ENCODE peak calls at places on chromosomes 7 and 10, in four cellular contexts. S is lower lobe of right lung, G is cardiac fibroblast, Q is HFF-Myc. H is an unnamed sample.

GRCh38 chr7:98283127-98283886 is 1.8 kb downstream of the BRI3 start:
- DNase-seq in S (peak), G (peak), Q (no peak), H (peak)

GRCh38 chr10:43036581-43037428 is 40.1 kb upstream of the RET start:
- DNase-seq in S (no peak), G (no peak), Q (no peak), H (no peak)

GRCh38 chr7:132004528-132004927 is 448.1 kb upstream of the PODXL start:
- DNase-seq in S (no peak), G (peak), Q (no peak), H (no peak)

GRCh38 chr10:113425596-113425995 is 127.3 kb upstream of the HABP2 start:
- DNase-seq in S (no peak), G (peak), Q (no peak), H (no peak)

GRCh38 chr7:158836692-158837091 is 7.4 kb upstream of the ESYT2 start:
- DNase-seq in S (no peak), G (no peak), Q (no peak), H (no peak)

GRCh38 chr7:14748461-14748860 is 154.1 kb downstream of the DGKB start:
- DNase-seq in S (no peak), G (peak), Q (peak), H (peak)

GRCh38 chr7:70668606-70669358 is 463.2 kb upstream of the GALNT17 start:
- DNase-seq in S (no peak), G (no peak), Q (no peak), H (no peak)

GRCh38 chr7:150357771-150358427 is 10.7 kb upstream of the REPIN1 start:
- DNase-seq in S (no peak), G (no peak), Q (no peak), H (no peak)

GRCh38 chr7:120363414-120363813 is 90.4 kb downstream of the KCND2 start:
- DNase-seq in S (no peak), G (no peak), Q (no peak), H (no peak)

GRCh38 chr7:150663802-150664494 is 21.6 kb upstream of the GIMAP2 start:
- DNase-seq in S (no peak), G (no peak), Q (no peak), H (no peak)

GRCh38 chr10:84938117-84938905 is 609.9 kb downstream of the CCSER2 start:
- DNase-seq in S (no peak), G (no peak), Q (no peak), H (no peak)

GRCh38 chr10:26486985-26487850 is 49.1 kb downstream of the APBB1IP start:
- DNase-seq in S (no peak), G (peak), Q (peak), H (peak)

GRCh38 chr10:130770018-130770630 is 541.4 kb downstream of the TCERG1L start:
- DNase-seq in S (no peak), G (no peak), Q (no peak), H (no peak)

GRCh38 chr7:7719235-7719634 is 828 bp upstream of the RPA3 start:
- DNase-seq in S (no peak), G (peak), Q (peak), H (peak)

GRCh38 chr7:42493436-42494198 is 256.6 kb upstream of the GLI3 start:
- DNase-seq in S (peak), G (peak), Q (peak), H (peak)

GRCh38 chr10:123795196-123795780 is 96.3 kb downstream of the CPXM2 start:
- DNase-seq in S (no peak), G (no peak), Q (no peak), H (no peak)

GRCh38 chr10:93160829-93161228 is 87.1 kb downstream of the CYP26A1 start:
- DNase-seq in S (peak), G (peak), Q (no peak), H (peak)

GRCh38 chr10:31594331-31594880 is 275.4 kb downstream of the ZEB1 start:
- DNase-seq in S (no peak), G (no peak), Q (no peak), H (no peak)

GRCh38 chr7:30752979-30753378 is 1.0 kb downstream of the INMT start:
- DNase-seq in S (peak), G (peak), Q (no peak), H (no peak)

GRCh38 chr10:132062641-132063390 is 2.9 kb upstream of the JAKMIP3 start:
- DNase-seq in S (no peak), G (no peak), Q (no peak), H (no peak)

GRCh38 chr7:83338277-83338950 is 175.7 kb upstream of the PCLO start:
- DNase-seq in S (no peak), G (no peak), Q (no peak), H (no peak)

GRCh38 chr7:150435390-150436073 is 14.9 kb upstream of the GIMAP8 start:
- DNase-seq in S (no peak), G (no peak), Q (no peak), H (no peak)

GRCh38 chr7:139108256-139109187 is 998 bp downstream of the ZC3HAV1 start:
- DNase-seq in S (peak), G (peak), Q (no peak), H (no peak)

GRCh38 chr10:83037653-83038052 is 1101.7 kb upstream of the GHITM start:
- DNase-seq in S (no peak), G (no peak), Q (no peak), H (no peak)

GRCh38 chr7:78090616-78091015 is 292.0 kb downstream of the PHTF2 start:
- DNase-seq in S (no peak), G (no peak), Q (no peak), H (no peak)

DNA sequence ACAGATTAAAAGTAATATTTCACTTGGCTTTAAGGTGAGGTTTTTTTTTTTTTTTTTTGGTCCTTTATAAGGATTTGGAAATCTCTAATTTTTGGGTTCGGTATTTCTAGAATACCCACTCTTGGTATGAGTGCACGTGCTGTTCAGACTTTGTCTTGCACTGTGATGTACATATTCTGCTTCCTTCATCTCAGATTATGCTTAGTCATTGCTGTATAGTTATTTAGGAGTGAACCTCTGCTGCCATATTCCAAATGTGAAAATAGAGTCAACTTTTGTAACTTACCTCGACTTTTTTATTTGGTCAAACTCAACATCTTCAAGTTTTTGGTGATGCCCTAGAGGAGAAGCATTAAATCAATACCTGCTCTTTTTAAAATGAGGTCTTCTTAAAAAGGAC is 40.1 kb upstream of the HBP1 start:
- DNase-seq in S (no peak), G (no peak), Q (no peak), H (no peak)
- H3K4me3 ChIP-seq in S (no peak), G (no peak), Q (no peak), H (no peak)

DNA sequence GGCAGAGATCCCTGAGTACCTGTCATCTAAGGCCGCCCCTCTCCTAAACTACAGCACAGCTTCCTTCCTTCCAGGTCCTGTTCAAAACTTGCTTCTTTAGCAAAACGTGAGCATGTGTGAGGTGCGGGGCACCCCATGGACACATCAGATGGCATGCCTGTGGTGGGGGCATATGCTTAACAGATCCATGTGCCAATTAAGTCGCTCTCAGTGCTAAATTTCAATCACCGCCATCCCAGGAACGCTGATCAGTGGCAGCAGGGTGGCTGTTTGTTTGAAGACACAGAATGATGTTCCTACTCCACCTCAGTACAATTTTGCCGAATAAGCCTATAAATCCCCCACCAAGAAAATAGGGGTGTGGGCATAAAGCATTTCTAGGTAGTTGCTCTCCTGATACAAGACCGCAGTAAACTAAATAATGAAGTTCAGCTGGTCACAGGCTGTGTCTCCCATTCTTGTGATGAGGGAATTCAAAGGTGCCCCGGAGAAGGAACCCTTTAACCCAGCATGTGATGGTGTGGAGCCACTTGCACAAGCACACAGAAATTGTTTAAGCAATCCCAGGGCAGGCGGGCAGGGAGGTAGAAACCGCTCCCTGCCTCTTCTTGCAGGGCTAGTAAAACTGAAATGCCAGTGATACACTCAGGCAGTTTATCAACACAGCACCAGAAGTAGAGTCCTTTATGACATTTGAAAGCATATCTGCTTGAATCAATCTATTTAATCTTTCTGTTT is 205.7 kb downstream of the SORCS1 start:
- DNase-seq in S (no peak), G (no peak), Q (no peak), H (no peak)
- H3K4me3 ChIP-seq in S (no peak), G (no peak), Q (no peak), H (no peak)

GRCh38 chr10:50512743-50513416 is 110.9 kb downstream of the SGMS1 start:
- DNase-seq in S (no peak), G (no peak), Q (no peak), H (no peak)

GRCh38 chr10:50512214-50512595 is 111.6 kb downstream of the SGMS1 start:
- DNase-seq in S (no peak), G (no peak), Q (no peak), H (no peak)

GRCh38 chr10:50508315-50509051 is 115.3 kb downstream of the SGMS1 start:
- DNase-seq in S (no peak), G (no peak), Q (no peak), H (no peak)

GRCh38 chr10:50511512-50512213 is 112.1 kb downstream of the SGMS1 start:
- DNase-seq in S (no peak), G (no peak), Q (no peak), H (no peak)

DNA sequence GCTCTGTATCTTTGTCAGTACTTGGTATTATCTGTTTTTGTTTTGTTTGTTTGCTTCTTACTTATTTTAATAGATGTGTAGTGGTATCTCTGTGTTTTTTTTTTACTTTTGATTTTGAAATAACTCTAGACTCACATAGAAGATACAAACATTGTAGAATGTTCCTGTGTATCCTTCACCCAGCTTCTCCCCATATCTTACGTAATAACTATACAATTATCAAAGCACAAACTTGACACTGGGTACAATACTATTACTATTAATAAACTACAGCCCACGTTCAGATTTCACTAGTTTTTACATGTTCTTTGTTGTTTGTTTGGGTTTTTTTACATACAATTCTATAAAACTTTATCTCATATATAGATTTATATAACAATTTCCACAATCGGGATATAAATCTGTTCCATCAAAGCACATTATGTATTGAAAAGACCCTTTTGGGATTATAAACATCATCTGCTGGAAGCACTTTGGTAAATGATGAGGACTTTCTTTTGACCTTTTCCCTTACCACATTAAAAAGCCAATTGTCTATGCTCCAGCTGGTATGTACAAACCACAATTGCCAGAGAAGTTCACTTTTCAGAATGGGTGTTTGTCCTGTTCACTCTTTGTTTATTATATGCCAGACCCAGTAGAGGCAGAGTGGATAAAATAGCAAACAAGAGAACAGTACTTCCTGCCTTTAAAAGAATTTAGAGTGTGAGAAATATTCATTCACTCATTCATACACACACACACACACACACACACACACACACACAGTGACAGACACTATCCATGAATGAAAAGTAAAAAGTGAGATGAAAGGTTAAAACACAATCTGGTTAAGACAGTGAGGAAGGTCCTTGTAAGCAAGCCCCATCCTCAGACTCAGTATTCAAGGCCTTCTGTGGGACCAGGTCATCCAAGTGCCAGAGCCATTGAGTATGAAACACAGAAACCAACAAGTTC is 113.0 kb downstream of the SGMS1 start:
- DNase-seq in S (no peak), G (no peak), Q (no peak), H (no peak)
- H3K4me3 ChIP-seq in S (no peak), G (no peak), Q (no peak), H (no peak)

DNA sequence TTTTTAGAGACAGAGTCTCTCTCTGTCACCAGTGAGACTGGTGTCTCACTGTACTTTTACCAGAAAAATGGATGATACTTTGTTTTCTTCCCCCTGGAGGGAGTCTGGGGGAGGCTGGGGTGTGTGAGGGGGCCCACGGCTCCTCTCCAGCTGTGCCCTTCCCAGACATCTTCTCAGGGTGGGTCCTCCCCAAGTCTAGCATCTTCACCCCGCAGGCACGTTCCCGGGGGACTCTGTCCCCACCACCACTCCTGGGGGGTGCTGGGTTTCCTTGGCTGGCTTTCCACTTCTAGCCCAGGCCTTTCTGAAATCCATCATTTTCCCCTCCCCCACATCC is 61.8 kb upstream of the MKRN1 start:
- DNase-seq in S (no peak), G (no peak), Q (no peak), H (no peak)
- H3K4me3 ChIP-seq in S (no peak), G (no peak), Q (no peak), H (no peak)

GRCh38 chr10:104318096-104318725 is 20.1 kb downstream of the ITPRIP start:
- DNase-seq in S (no peak), G (no peak), Q (no peak), H (no peak)
- H3K4me3 ChIP-seq in S (no peak), G (no peak), Q (no peak), H (no peak)

GRCh38 chr10:80664071-80664680 is 126.5 kb downstream of the SH2D4B start:
- DNase-seq in S (peak), G (peak), Q (peak), H (no peak)

GRCh38 chr10:80660736-80661135 is 123.0 kb downstream of the SH2D4B start:
- DNase-seq in S (no peak), G (no peak), Q (no peak), H (no peak)

GRCh38 chr10:80660266-80660665 is 122.6 kb downstream of the SH2D4B start:
- DNase-seq in S (no peak), G (no peak), Q (no peak), H (no peak)

GRCh38 chr10:80661526-80661925 is 123.8 kb downstream of the SH2D4B start:
- DNase-seq in S (no peak), G (no peak), Q (no peak), H (no peak)

DNA sequence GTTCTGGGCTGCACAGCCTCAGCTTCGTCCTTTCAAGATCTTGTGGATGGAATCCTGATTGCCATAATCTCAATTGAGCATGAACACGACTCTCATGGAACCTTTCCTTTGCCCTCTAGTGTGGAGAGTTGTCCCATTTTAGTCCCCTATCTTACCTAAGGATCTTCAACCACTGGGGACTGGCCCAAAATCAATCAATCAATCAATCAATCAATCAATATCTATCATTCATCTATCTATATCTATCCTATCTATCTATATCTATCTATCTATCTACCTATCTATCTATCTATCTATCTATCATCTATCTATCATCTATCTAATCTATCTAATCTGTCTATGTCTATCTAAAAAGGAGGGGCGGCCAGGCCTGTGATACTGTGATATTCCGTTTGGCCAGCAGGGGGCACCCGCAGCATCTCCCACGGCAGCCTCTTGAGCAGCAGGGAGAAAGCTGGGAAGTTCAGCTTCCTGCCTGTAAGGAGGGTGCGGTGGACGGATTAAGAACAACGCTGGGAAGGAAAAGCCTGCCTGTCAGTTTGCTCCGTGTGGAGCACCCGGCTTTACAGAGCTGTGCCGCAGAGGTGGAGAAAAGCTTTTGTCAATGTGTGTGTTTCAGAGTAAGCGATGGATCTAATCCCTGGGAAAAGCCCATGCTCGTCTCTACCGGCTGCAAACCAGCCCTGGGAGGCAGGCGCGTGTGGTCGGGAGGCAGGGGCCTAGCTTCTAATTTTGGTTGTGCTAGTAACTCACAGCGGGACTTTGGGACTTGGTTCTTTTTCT is 124.9 kb downstream of the SH2D4B start:
- DNase-seq in S (peak), G (peak), Q (peak), H (peak)
- H3K4me3 ChIP-seq in S (peak), G (no peak), Q (no peak), H (peak)

DNA sequence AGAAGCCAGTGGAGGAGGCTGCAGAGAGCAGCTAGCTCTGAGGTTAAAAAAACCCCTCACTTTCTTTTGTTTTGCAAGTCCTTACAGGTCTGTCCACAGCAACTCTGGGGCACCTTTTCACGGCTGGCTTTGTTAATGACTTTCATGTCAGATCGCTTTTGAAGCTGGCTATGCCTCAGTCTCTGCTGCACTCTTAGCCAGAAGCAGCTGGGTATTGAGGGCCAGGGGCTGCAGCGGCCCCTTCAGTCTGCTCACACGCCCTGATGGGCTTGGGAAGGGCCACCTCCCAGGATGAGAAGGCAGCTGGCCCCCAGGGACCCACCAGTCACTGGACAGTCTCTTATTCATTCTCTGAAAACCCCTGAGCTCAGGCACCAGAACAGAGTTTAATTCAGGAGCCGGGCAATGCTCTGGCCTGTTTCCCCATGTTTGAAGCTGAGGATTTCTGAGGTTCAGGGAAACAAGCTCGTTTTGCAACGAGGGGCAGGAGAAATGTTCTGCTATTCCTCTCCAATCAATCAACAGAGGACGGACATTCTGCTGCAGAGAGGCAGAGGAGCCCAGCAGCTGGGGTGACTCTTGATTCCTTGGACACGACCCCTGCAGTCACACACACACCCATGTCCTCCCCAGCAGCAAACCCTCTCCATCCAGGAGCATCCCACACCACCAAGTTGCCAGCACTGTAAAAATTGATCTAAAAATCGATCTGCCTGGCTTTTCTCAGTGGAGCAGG is 31.0 kb downstream of the TRIM8 start:
- DNase-seq in S (no peak), G (peak), Q (no peak), H (no peak)
- H3K4me3 ChIP-seq in S (peak), G (no peak), Q (peak), H (no peak)